ENCODE peak calls at places on chromosomes 7 and 10, in five cellular contexts. L, Y, H, Q and Z are unnamed samples.

GRCh38 chr10:62613429-62613828 is 191.1 kb upstream of the ADO start:
- DNase-seq in L (no peak), Y (no peak), H (no peak), Q (no peak), Z (no peak)

GRCh38 chr7:137634356-137634755 is 212.4 kb downstream of the DGKI start:
- DNase-seq in L (no peak), Y (no peak), H (no peak), Q (no peak), Z (no peak)

GRCh38 chr7:47709451-47709850 is 127.5 kb upstream of the TNS3 start:
- DNase-seq in L (no peak), Y (no peak), H (no peak), Q (no peak), Z (no peak)

GRCh38 chr10:91569522-91569921 is 63.3 kb downstream of the PPP1R3C start:
- DNase-seq in L (no peak), Y (no peak), H (no peak), Q (no peak), Z (no peak)

GRCh38 chr10:70347321-70347720 is 35.1 kb downstream of the LRRC20 start:
- DNase-seq in L (no peak), Y (no peak), H (no peak), Q (no peak), Z (no peak)

GRCh38 chr7:139571190-139571589 is 47.7 kb downstream of the CLEC2L start:
- DNase-seq in L (no peak), Y (no peak), H (no peak), Q (no peak), Z (no peak)

GRCh38 chr7:38367301-38367700 is 93.9 kb upstream of the TARP start:
- DNase-seq in L (no peak), Y (no peak), H (no peak), Q (no peak), Z (no peak)

GRCh38 chr7:93327006-93327633 is 95.0 kb downstream of the VPS50 start:
- DNase-seq in L (no peak), Y (no peak), H (no peak), Q (no peak), Z (no peak)

GRCh38 chr7:155257482-155258232 is 40.0 kb upstream of the INSIG1 start:
- DNase-seq in L (no peak), Y (no peak), H (no peak), Q (peak), Z (no peak)